ENCODE peak calls at places on chromosomes 11 and 22, in ten cellular contexts. U is upper lobe of right lung, E is psoas muscle, J is neuronal stem cell, Z is transverse colon, V is mucosa of descending colon, K is fibroblast of pulmonary artery, N is small intestine, X is tibial artery, H is right lobe of liver. A is an unnamed sample.

GRCh38 chr11:110298298-110298765 is 1.9 kb upstream of the RDX start:
- DNase-seq in K (no peak), E (no peak), V (no peak), J (no peak), N (no peak), U (no peak), Z (no peak), X (no peak), H (peak; percentile 36), A (peak; percentile 22)

GRCh38 chr11:120432056-120433018 is 79.2 kb upstream of the GRIK4 start:
- DNase-seq in K (peak; percentile 98), Z (no peak), V (no peak), H (no peak), N (peak; percentile 83), E (no peak), J (no peak), X (peak; percentile 65), U (no peak), A (peak; percentile 73)

GRCh38 chr11:24198458-24198857 is 298.4 kb upstream of the LUZP2 start:
- DNase-seq in N (no peak), J (no peak), H (no peak), V (no peak), Z (no peak), K (peak; percentile 10), U (no peak), E (no peak), X (no peak), A (peak; percentile 27)

GRCh38 chr11:12017243-12017678 is 8.8 kb upstream of the DKK3 start:
- DNase-seq in N (no peak), J (no peak), X (no peak), Z (no peak), H (no peak), K (peak; percentile 94), E (no peak), U (no peak), V (no peak), A (no peak)

GRCh38 chr22:26139320-26139719 is 29.9 kb upstream of the SEZ6L start:
- DNase-seq in E (no peak), U (no peak), H (no peak), K (no peak), V (peak; percentile 46), N (no peak), X (no peak), J (no peak), Z (no peak), A (no peak)

GRCh38 chr11:5280582-5281102 is 10.9 kb upstream of the HBE1 start:
- DNase-seq in U (no peak), Z (no peak), E (peak; percentile 54), V (no peak), H (peak; percentile 56), X (peak; percentile 51), N (peak; percentile 13), K (peak; percentile 98), J (no peak), A (peak; percentile 74)

GRCh38 chr11:3130269-3131071 is 34.6 kb downstream of the OSBPL5 start:
- DNase-seq in X (no peak), K (no peak), U (peak; percentile 57), V (peak; percentile 36), H (peak; percentile 14), Z (no peak), N (no peak), E (peak; percentile 44), J (no peak), A (no peak)

GRCh38 chr11:18617688-18618340 is 16.3 kb downstream of the SPTY2D1 start:
- DNase-seq in J (no peak), X (no peak), H (no peak), K (peak; percentile 54), Z (no peak), N (peak; percentile 46), E (no peak), U (no peak), V (no peak), A (no peak)

GRCh38 chr11:2256293-2256913 is 14.0 kb downstream of the ASCL2 start:
- DNase-seq in E (no peak), X (no peak), K (no peak), U (peak; percentile 52), H (no peak), J (no peak), V (no peak), Z (no peak), N (no peak), A (peak; percentile 3)

GRCh38 chr11:11313902-11314692 is 39.0 kb downstream of the CSNK2A3 start:
- DNase-seq in U (no peak), E (peak; percentile 20), J (no peak), X (peak; percentile 30), N (no peak), Z (no peak), H (peak; percentile 42), V (no peak), K (no peak), A (no peak)

GRCh38 chr11:90446207-90446606 is 223.4 kb upstream of the CHORDC1 start:
- DNase-seq in H (no peak), U (no peak), X (no peak), Z (no peak), V (no peak), E (no peak), J (no peak), N (no peak), K (no peak), A (no peak)
- H3K4me3 ChIP-seq in H (no peak overlapping the region), U (no peak overlapping the region), X (no peak overlapping the region), Z (no peak overlapping the region), V (no peak overlapping the region), E (no peak overlapping the region), J (no peak overlapping the region), N (no peak overlapping the region), K (no peak overlapping the region), A (no peak overlapping the region)

GRCh38 chr22:20182378-20182777 is 31.5 kb upstream of the CCDC188 start:
- DNase-seq in E (no peak), J (no peak), H (no peak), U (no peak), V (no peak), K (no peak), N (no peak), X (no peak), Z (no peak), A (no peak)

GRCh38 chr22:20185750-20186149 is 34.9 kb upstream of the CCDC188 start:
- DNase-seq in X (no peak), Z (no peak), K (no peak), U (no peak), V (no peak), H (no peak), J (no peak), E (no peak), N (no peak), A (no peak)

GRCh38 chr22:20184501-20185145 is 33.8 kb upstream of the CCDC188 start:
- DNase-seq in J (no peak), H (no peak), U (no peak), X (no peak), E (no peak), V (no peak), Z (no peak), K (no peak), N (no peak), A (no peak)

GRCh38 chr22:20183101-20183500 is 32.2 kb upstream of the CCDC188 start:
- DNase-seq in V (no peak), J (no peak), K (no peak), Z (no peak), U (no peak), E (no peak), X (no peak), N (no peak), H (no peak), A (no peak)

DNA sequence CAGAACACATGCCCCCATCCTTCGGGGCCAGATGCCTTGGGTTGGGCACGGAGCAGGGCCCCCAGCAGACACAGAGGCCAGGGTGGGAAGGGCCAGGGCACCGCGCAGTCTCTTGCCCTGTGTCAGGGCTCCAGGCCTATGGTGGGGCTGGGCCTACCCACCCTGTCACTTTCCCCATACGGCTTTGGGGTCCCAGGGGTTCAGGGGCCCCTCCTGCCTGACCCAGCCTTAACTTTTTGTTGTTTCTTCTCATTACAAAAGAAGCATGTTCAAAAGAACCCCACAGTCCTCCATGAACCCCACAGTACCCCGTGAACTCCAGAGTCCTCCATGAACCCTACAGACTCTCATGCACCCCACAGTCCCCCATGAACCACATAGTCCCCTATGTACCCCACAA is 33.0 kb upstream of the CCDC188 start:
- DNase-seq in X (no peak), Z (no peak), H (no peak), J (no peak), K (no peak), E (no peak), V (no peak), U (no peak), N (no peak), A (no peak)
- H3K4me3 ChIP-seq in X (no peak overlapping the region), Z (no peak overlapping the region), H (no peak overlapping the region), J (no peak overlapping the region), K (no peak overlapping the region), E (no peak overlapping the region), V (no peak overlapping the region), U (no peak overlapping the region), N (no peak overlapping the region), A (no peak overlapping the region)

DNA sequence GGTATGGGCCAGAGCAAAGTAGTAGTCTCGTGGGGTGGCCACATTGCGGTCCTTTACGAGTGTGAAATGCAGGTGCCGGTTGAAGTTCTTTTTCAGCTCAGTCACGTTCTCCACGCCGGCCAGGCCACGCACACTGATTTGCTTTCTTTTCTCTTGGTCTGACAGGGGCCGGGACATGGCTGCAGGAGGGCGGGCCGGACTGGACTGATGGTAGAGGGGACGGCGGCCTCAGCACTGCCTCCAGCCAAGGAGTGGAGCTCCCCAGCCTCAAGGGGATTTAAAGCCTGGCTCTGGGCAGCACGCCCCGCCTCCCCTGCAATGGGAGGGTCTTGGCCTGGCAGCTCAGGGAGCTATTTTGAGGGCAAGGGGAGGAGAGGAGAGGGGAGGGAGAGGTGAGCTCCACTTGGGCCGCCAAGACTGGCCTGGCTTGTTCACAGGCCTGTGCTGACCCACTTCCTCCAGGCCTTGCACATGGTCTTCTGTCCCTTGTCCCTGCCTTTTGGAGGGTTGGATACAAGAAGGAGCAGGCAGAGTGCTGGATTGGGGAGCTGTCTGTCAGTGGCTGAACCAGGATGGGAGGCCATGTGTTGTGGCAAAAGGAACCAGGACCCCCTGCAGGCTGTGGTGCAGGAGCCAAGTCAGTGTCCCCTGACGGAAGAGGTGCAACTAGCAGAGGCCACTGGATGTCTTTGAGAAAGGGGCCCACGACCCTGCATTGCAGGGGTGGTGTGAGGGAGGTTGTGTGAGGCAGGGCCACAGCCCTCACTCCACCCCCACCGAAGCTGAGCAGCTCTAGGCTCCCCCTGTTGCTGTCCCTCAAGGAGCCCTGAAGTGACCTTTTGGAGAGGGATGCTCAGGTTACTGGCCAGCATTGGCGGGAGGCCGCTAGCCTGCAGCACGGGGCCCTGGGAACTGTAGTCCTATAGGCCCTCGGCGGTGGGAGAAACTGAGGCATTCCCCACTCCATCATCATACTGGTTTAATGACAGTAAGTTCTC is at the start of gene PYGM:
- DNase-seq in V (no peak), Z (no peak), K (peak; percentile 60), H (peak; percentile 26), U (peak; percentile 71), N (no peak), X (peak; percentile 87), J (peak; percentile 66), E (peak; percentile 87), A (peak; percentile 66)
- H3K4me3 ChIP-seq in V (no peak within 1 kb of the TSS), Z (peak within 1 kb of the TSS; percentile 12), K (no peak within 1 kb of the TSS), H (no peak within 1 kb of the TSS), U (peak within 1 kb of the TSS; percentile 8), N (no peak within 1 kb of the TSS), X (peak within 1 kb of the TSS; percentile 57), J (no peak within 1 kb of the TSS), E (peak within 1 kb of the TSS; percentile 74), A (no peak within 1 kb of the TSS)

DNA sequence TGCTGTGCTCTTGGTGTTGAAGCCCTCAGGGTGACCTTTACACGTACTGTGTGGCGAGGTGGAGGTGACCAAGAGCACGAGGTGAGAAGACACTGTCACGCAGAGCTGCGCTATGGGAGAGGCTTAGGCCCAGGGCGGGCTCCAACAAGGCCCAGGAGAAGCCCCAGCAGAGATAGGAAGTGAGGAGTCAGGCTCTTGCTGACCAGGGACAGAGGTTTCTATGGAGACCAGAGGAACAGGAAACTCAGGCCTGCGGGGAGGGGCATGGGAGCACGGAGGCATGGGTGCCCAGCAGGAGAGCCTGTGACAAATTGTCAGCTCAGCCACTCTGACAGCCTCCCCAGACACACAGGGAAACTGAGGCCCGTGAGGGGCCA is 15.8 kb downstream of the DGKZ start:
- DNase-seq in K (peak; percentile 77), N (no peak), V (no peak), E (peak; percentile 76), H (peak; percentile 56), U (peak; percentile 81), J (no peak), Z (no peak), X (peak; percentile 65), A (no peak)
- H3K4me3 ChIP-seq in K (no peak overlapping the region), N (no peak overlapping the region), V (no peak overlapping the region), E (peak overlapping the region; percentile 76), H (no peak overlapping the region), U (no peak overlapping the region), J (no peak overlapping the region), Z (no peak overlapping the region), X (no peak overlapping the region), A (no peak overlapping the region)

A was measured in hepatocyte.